ENCODE peak calls at places on chromosomes 6 and 20, in four cellular contexts. N is SK-N-SH, B is GM23248, U is fibroblast of lung. I is an unnamed sample. For H4K20me1, the result is how much of the 10 kb centered on the place peaks cover.

GRCh38 chr20:61520761-61521460 is 268.9 kb downstream of the CDH4 start:
- DNase-seq in U (peak), N (no peak), B (peak), I (no peak)

GRCh38 chr6:158008894-158009891 is 27.5 kb downstream of the SYNJ2 start:
- DNase-seq in B (peak), U (peak), N (peak), I (no peak)

GRCh38 chr6:75275067-75275466 is 9.5 kb downstream of the TMEM30A start:
- DNase-seq in N (no peak), B (peak), U (peak), I (no peak)

GRCh38 chr20:48718914-48719578 is 108.8 kb downstream of the PREX1 start:
- DNase-seq in U (no peak), N (no peak), B (no peak), I (peak)

GRCh38 chr6:144922120-144922722 is 637.1 kb downstream of the UTRN start:
- DNase-seq in B (peak), U (peak), N (peak), I (no peak)

GRCh38 chr6:14671261-14671681 is 553.7 kb downstream of the CD83 start:
- DNase-seq in U (peak), N (no peak), B (peak), I (no peak)

GRCh38 chr20:3727333-3728035 is 5.0 kb upstream of the HSPA12B start:
- DNase-seq in N (no peak), U (peak), B (peak), I (no peak)

GRCh38 chr6:157366648-157367047 is 14.3 kb upstream of the ZDHHC14 start:
- DNase-seq in N (no peak), U (no peak), B (no peak), I (no peak)

GRCh38 chr20:15111654-15112053 is 774.2 kb upstream of the FLRT3 start:
- DNase-seq in B (no peak), U (no peak), N (no peak), I (no peak)

GRCh38 chr6:158039178-158039557 is 57.5 kb downstream of the SYNJ2 start:
- DNase-seq in N (no peak), U (no peak), B (no peak), I (no peak)

GRCh38 chr6:39273394-39273793 is 40.8 kb downstream of the KCNK17 start:
- DNase-seq in B (no peak), U (no peak), N (no peak), I (no peak)

GRCh38 chr6:169589293-169589692 is 112.5 kb downstream of the WDR27 start:
- DNase-seq in N (no peak), U (no peak), B (peak), I (peak)

GRCh38 chr6:145699462-145699861 is 35.9 kb downstream of the EPM2A start:
- DNase-seq in B (peak), N (no peak), U (peak), I (no peak)

GRCh38 chr6:20366082-20366834 is 35.4 kb upstream of the E2F3 start:
- DNase-seq in U (no peak), N (no peak), B (no peak), I (no peak)

GRCh38 chr6:113856011-113856551 is 1.1 kb upstream of the MARCKS start:
- DNase-seq in U (peak), B (peak), N (peak), I (no peak)

GRCh38 chr6:111771629-111772028 is 101.6 kb downstream of the FYN start:
- DNase-seq in N (no peak), U (no peak), B (no peak), I (no peak)

GRCh38 chr6:164825386-164825785 is 484.0 kb downstream of the C6orf118 start:
- DNase-seq in B (no peak), U (no peak), N (no peak), I (no peak)

GRCh38 chr6:47161176-47161687 is 119.1 kb upstream of the ADGRF1 start:
- DNase-seq in B (peak), N (no peak), U (peak), I (peak)

GRCh38 chr6:134853111-134854055 is 96.5 kb downstream of the ALDH8A1 start:
- DNase-seq in N (no peak), B (peak), U (peak), I (no peak)

GRCh38 chr6:26576929-26577719 is 19.6 kb upstream of the ABT1 start:
- DNase-seq in U (peak), N (no peak), B (peak), I (no peak)

GRCh38 chr6:106574729-106575458 is 54.4 kb downstream of the RTN4IP1 start:
- DNase-seq in B (peak), U (peak), N (no peak), I (no peak)

GRCh38 chr20:16441526-16442164 is 131.6 kb downstream of the KIF16B start:
- DNase-seq in N (peak), B (no peak), U (no peak), I (no peak)

GRCh38 chr6:72182337-72183246 is 296.2 kb downstream of the RIMS1 start:
- DNase-seq in N (peak), U (peak), B (peak), I (no peak)

GRCh38 chr20:24705486-24705885 is 236.1 kb downstream of the SYNDIG1 start:
- DNase-seq in U (no peak), B (peak), N (no peak), I (no peak)

GRCh38 chr6:118558811-118559217 is 10.7 kb downstream of the PLN start:
- DNase-seq in N (no peak), B (no peak), U (no peak), I (no peak)

GRCh38 chr6:137357263-137357947 is 136.8 kb downstream of the OLIG3 start:
- DNase-seq in B (no peak), N (no peak), U (no peak), I (no peak)

GRCh38 chr6:144248003-144248402 is 37.1 kb upstream of the UTRN start:
- DNase-seq in B (peak), N (no peak), U (no peak), I (no peak)

GRCh38 chr6:105097288-105097687 is 82.5 kb downstream of the POPDC3 start:
- DNase-seq in U (no peak), N (no peak), B (no peak), I (no peak)

GRCh38 chr20:47540443-47541354 is 39.0 kb downstream of the NCOA3 start:
- DNase-seq in B (peak), U (peak), N (no peak), I (peak)

GRCh38 chr6:38640216-38640909 is 634 bp upstream of the BTBD9 start:
- DNase-seq in N (no peak), B (peak), U (no peak), I (no peak)

GRCh38 chr6:145632971-145633370 is 102.3 kb downstream of the EPM2A start:
- DNase-seq in U (no peak), B (no peak), N (no peak), I (no peak)

GRCh38 chr6:33769248-33769821 is 19.6 kb downstream of the LEMD2 start:
- DNase-seq in B (no peak), U (no peak), N (no peak), I (no peak)

GRCh38 chr6:72622094-72622540 is 253 bp downstream of the KCNQ5 start:
- DNase-seq in N (peak), B (peak), U (no peak), I (peak)

GRCh38 chr6:1872649-1873131 is 263.0 kb downstream of the FOXC1 start:
- DNase-seq in U (peak), B (peak), N (peak), I (no peak)

GRCh38 chr6:169751242-169752073 is at the start of the genes DYNLT2 and ERMARD:
- DNase-seq in U (peak), N (peak), B (peak), I (peak)

GRCh38 chr6:44039191-44039719 is 88.0 kb downstream of the MRPL14 start:
- DNase-seq in B (no peak), N (no peak), U (no peak), I (no peak)

GRCh38 chr6:31776961-31777666 is at the start of gene VWA7:
- DNase-seq in U (peak), B (peak), N (peak), I (no peak)
- H3K27ac ChIP-seq in U (peak), B (peak), N (no peak), I (no peak)

DNA sequence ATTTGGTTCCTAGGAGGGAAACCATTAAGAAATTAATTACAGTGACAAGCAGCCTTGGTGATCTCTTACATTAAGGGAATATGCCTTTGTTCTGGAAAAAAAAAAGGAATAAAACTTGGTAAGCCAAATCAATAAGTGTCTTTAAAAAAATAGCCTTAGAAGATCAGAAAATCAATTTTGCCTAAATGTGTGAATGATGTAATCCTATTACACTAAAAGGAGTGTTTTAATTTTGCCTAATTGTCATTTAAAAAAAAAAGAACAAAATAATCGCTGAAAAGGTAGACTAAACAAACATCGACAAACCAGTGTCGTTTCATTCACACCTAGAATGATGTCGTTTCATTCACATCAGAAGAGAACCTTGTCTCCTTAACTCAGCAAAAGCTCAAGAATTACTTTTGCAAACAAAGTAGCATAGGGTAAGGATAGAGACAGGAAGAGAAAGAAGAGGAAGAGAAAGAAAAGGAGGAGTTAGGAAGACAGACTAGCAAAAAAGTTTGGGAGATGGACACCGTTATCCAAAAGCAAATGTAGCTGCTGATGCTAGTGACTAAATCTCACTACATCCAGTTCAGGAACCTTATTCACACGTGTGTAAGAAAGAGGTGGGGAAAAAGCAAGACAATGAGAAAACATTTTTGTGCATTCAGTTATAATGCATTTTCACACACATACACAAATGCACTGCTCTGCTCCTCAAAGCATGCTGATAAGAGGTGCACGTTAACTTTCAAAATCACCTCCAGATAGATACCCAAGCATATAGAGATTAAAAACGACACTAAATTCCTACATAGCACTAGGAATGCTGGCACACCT is 60.6 kb downstream of the HIVEP2 start:
- DNase-seq in N (no peak), B (peak), U (no peak), I (no peak)
- H4K20me1 ChIP-seq in N (under half), B (under half), U (under half), I (under half)

GRCh38 chr6:10511477-10511876 is 9.7 kb upstream of the GCNT2 start:
- DNase-seq in B (peak), N (no peak), U (no peak), I (no peak)
- H3K4me2 ChIP-seq in B (no peak), N (no peak), U (no peak), I (no peak)

DNA sequence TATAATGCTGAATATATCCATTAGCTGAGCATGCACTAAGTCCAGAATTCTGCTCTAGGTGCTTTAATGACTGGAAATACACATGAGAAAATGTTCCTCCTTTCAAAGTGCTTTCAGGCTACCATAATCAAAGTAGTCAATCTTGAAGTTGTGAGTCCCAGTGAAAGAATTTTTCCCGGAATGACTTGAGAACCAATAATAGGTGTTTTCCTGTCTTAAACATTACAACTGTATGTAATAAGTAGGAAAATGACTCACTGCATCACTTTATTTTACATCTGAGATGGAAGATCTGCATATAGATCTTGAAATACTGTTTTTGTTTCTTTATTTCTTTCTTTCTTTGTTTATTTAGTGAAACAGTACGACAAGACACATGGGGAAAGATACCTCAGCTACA is 437.4 kb upstream of the JAG1 start:
- DNase-seq in B (no peak), N (no peak), U (no peak), I (no peak)
- H3K27ac ChIP-seq in B (no peak), N (no peak), U (no peak), I (no peak)

DNA sequence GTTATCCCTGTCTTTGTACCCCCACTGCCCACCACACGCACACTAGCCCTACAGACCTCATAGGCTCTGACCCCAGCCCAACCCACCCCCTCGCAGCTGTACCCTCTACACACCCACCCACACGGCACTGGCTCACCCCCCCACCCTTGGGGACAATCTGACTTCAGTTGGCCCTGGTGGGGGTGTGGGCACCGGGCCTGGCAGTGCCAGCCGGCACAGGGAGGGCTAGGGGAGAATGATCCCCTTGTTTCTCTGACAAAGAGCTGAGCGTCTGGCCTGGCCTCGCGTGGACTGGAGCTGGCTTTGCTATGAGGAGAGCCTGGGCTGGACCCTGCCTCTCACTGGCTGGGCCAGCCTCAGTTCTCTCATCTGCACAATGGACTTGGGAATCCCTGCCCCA is 41.5 kb downstream of the TFEB start:
- DNase-seq in B (no peak), U (no peak), N (no peak), I (no peak)
- H4K20me1 ChIP-seq in B (under half), U (under half), N (under half), I (under half)

DNA sequence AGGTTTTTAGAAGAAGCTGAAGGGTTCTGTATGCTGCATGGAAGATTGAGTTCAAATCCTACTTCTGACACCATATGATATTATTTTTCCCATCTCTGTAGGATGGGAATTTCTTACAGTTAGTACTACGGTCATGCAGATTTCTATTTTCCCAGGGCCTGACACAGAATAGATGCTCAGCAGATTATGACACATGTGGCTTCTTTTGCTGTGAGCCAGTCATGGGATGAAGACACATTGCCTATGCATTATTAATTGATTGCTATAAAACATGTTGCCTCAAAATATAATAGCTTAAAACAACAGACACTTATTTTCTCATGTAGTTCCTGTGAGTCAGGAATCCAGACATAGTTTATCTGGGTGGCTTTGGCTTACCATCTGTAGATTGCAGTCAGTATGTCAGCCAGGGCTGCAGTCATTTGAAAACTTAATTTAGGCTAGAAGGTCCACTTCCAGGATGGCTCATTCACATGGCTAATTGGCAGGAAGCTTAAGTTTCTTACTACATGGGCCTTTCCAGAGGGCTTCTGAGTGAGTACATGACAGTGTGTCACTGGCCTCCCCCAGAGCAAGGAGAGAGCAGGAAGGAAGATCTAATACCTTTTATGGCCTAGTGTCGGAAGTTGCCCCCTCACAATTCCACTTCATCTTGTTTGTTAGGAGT is 29.5 kb downstream of the TOP1 start:
- DNase-seq in U (peak), N (peak), B (peak), I (no peak)
- H3K4me2 ChIP-seq in U (no peak), N (peak), B (peak), I (no peak)

I was measured in OCI-LY7.